ENCODE peak calls at places on chromosomes 16 and 17, in four cellular contexts. P is HuH-7.5; Y is activated CD8-positive, alpha-beta memory T cell treated with anti-CD3 and anti-CD28 coated beads for 48 hours; D is T1000. A is an unnamed sample.
A peak's percentile ranks its signal among the peaks of the same experiment; 100 is the strongest.

GRCh38 chr17:82793974-82794620 is 42.2 kb downstream of the TBCD start:
- DNase-seq in P (no peak), Y (no peak), D (no peak), A (peak; percentile 58)

GRCh38 chr17:15502315-15503112 is 35.1 kb upstream of the CDRT4 start:
- DNase-seq in P (peak; percentile 72), Y (peak; percentile 59), D (peak; percentile 78), A (peak; percentile 58)

GRCh38 chr16:77499373-77500285 is 64.8 kb upstream of the ADAMTS18 start:
- DNase-seq in P (no peak), Y (no peak), D (peak; percentile 27), A (no peak)

GRCh38 chr16:28823291-28823718 is 506 bp downstream of the ATXN2L start:
- DNase-seq in P (no peak), Y (no peak), D (no peak), A (no peak)

GRCh38 chr17:78329263-78330059 is 30.4 kb downstream of the SOCS3 start:
- DNase-seq in P (no peak), Y (no peak), D (peak; percentile 87), A (no peak)

GRCh38 chr16:72537684-72538083 is 365.7 kb upstream of the PMFBP1 start:
- DNase-seq in P (no peak), Y (no peak), D (no peak), A (no peak)

GRCh38 chr16:75377971-75378386 is 55.3 kb downstream of the CFDP1 start:
- DNase-seq in P (no peak), Y (no peak), D (peak; percentile 26), A (no peak)

GRCh38 chr17:6688944-6689343 is 24.2 kb downstream of the SLC13A5 start:
- DNase-seq in P (no peak), Y (no peak), D (no peak), A (no peak)

GRCh38 chr17:34601431-34601830 is 22.0 kb downstream of the TMEM132E start:
- DNase-seq in P (no peak), Y (no peak), D (no peak), A (no peak)

GRCh38 chr17:1612400-1612799 is 16.2 kb downstream of the SLC43A2 start:
- DNase-seq in P (no peak), Y (no peak), D (no peak), A (no peak)

GRCh38 chr17:78082988-78083387 is 45.6 kb downstream of the TMC6 start:
- DNase-seq in P (no peak), Y (no peak), D (no peak), A (no peak)

GRCh38 chr17:6323626-6324356 is 111.1 kb downstream of the AIPL1 start:
- DNase-seq in P (no peak), Y (no peak), D (no peak), A (peak; percentile 20)

GRCh38 chr17:79954281-79955166 is 81.1 kb downstream of the TBC1D16 start:
- DNase-seq in P (no peak), Y (no peak), D (no peak), A (no peak)

GRCh38 chr16:55091871-55092230 is 161.2 kb downstream of the IRX5 start:
- DNase-seq in P (no peak), Y (no peak), D (no peak), A (no peak)

GRCh38 chr16:57184113-57184512 is 1.7 kb downstream of the PSME3IP1 start:
- DNase-seq in P (no peak), Y (no peak), D (no peak), A (no peak)

GRCh38 chr17:48841395-48841831 is 10.6 kb downstream of the CALCOCO2 start:
- DNase-seq in P (no peak), Y (no peak), D (no peak), A (no peak)

GRCh38 chr16:84967828-84968227 is 43.5 kb downstream of the ZDHHC7 start:
- DNase-seq in P (no peak), Y (no peak), D (no peak), A (no peak)

GRCh38 chr17:75414488-75414887 is 9.0 kb upstream of the GRB2 start:
- DNase-seq in P (no peak), Y (no peak), D (no peak), A (no peak)